ENCODE peak calls at places on chromosomes 3 and 15, in seven cellular contexts. Y, H, X, Z, C, T and F are unnamed samples.

GRCh38 chr3:192819001-192819569 is 91.7 kb upstream of the FGF12 start:
- DNase-seq in Y (peak), H (no peak), X (no peak), Z (peak), C (no peak), T (no peak), F (peak)

GRCh38 chr3:171165986-171166385 is 139.5 kb upstream of the SLC2A2 start:
- DNase-seq in Y (no peak), H (no peak), X (no peak), Z (no peak), C (no peak), T (no peak), F (peak)

GRCh38 chr15:28085489-28086174 is 13.5 kb downstream of the OCA2 start:
- DNase-seq in Y (no peak), H (no peak), X (no peak), Z (no peak), C (no peak), T (no peak), F (no peak)

GRCh38 chr3:42159706-42160472 is 68.7 kb downstream of the TRAK1 start:
- DNase-seq in Y (no peak), H (peak), X (peak), Z (peak), C (peak), T (peak), F (peak)

GRCh38 chr3:122273498-122273897 is 51.5 kb upstream of the CSTA start:
- DNase-seq in Y (no peak), H (no peak), X (no peak), Z (no peak), C (no peak), T (no peak), F (peak)

GRCh38 chr3:103052236-103052830 is 617.5 kb downstream of the ZPLD1 start:
- DNase-seq in Y (no peak), H (no peak), X (no peak), Z (no peak), C (no peak), T (no peak), F (no peak)

GRCh38 chr3:107402214-107402613 is 25.0 kb downstream of the CCDC54 start:
- DNase-seq in Y (no peak), H (no peak), X (no peak), Z (no peak), C (no peak), T (no peak), F (no peak)

GRCh38 chr3:177973241-177973840 is 562.9 kb upstream of the KCNMB2 start:
- DNase-seq in Y (peak), H (no peak), X (no peak), Z (no peak), C (no peak), T (no peak), F (no peak)

GRCh38 chr15:62244762-62245161 is 79.7 kb upstream of the C2CD4B start:
- DNase-seq in Y (no peak), H (no peak), X (no peak), Z (no peak), C (peak), T (no peak), F (no peak)
- TF ChIP-seq CTCF in Y (no peak), H (no peak), X (no peak), Z (no peak), C (no peak), T (no peak), F (no peak)

DNA sequence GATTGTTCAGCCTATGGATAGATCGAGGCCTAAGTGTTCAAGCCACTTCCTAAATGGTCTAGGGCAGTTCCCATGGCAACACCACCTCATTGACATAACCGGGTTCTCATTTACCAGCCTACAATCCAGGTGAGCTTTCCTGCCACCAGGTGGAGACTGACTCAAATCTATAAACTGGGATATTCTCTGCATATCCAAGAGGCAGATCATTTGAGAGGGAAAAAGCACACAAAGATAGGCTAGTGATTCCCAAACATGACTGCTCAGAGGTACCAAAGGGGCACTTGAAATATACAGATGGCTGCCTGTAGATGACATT is 141.3 kb upstream of the PROK2 start:
- DNase-seq in Y (peak), H (peak), X (no peak), Z (no peak), C (peak), T (no peak), F (peak)
- TF ChIP-seq CTCF in Y (peak), H (peak), X (peak), Z (peak), C (peak), T (peak), F (no peak)

GRCh38 chr3:9600597-9600996 is 47.0 kb upstream of the LHFPL4 start:
- DNase-seq in Y (no peak), H (no peak), X (peak), Z (peak), C (peak), T (no peak), F (peak)
- TF ChIP-seq CTCF in Y (no peak), H (no peak), X (no peak), Z (no peak), C (no peak), T (no peak), F (no peak)

GRCh38 chr15:90691369-90691768 is 25.8 kb upstream of the BLM start:
- DNase-seq in Y (no peak), H (no peak), X (peak), Z (no peak), C (no peak), T (no peak), F (no peak)
- TF ChIP-seq CTCF in Y (no peak), H (no peak), X (no peak), Z (no peak), C (no peak), T (no peak), F (no peak)

DNA sequence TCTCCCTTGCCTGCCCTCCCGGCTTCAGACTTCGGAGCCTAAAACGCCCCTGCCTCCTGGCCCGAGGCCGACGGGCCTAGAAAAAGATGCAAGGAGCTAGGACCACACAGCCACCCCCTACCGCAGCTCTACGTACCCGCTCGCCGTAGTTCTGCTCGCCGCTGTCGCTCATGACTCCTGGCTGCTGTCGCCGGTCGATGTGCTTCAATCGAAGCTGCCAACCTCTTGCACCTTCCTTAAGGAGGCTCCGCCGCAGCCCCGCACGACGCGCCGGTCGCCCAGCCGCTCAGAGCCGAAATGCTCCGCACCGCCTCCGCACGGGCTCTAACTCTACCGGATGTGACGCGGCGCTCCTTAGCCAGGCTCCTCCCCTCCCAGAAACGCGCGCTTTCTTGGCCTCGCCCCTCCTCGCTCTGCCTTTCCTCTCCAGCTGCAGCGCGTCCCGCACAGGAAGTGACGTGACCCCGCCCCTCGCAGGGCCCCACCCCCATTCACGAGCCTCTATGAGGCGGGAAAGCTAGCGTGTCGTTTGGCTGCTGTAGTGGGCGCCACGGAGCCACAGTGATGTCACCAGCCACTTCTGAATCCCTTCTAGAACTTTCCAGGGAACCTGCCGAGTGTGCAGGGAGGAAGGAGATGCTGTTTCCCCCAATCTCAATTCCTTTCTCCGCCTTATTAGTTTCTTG is at the start of gene TRA2B:
- DNase-seq in Y (peak), H (peak), X (peak), Z (peak), C (peak), T (peak), F (peak)
- TF ChIP-seq CTCF in Y (peak), H (peak), X (peak), Z (no peak), C (no peak), T (peak), F (peak)

DNA sequence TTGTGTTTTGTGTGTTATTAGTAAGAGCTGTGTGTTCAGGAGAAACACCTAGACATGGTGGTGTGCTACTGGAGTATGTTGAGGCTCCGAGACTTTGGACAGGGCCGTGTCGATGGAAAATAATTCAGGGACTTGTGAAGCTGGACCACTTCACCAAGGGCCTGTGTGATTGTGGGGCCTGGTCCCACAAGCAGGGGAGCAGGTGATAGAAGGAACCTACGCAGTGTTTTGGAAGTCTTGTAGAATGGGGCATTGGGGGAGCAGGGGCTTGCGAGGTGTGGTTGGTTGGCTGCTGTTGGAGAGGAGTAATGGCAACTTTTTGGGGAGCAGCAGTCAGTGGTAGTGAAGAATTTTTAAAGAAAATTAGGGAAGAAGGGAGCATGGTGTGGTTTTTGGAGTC is 48.7 kb downstream of the TRIM71 start:
- DNase-seq in Y (no peak), H (no peak), X (no peak), Z (no peak), C (no peak), T (no peak), F (no peak)
- TF ChIP-seq CTCF in Y (no peak), H (no peak), X (no peak), Z (no peak), C (no peak), T (no peak), F (no peak)

DNA sequence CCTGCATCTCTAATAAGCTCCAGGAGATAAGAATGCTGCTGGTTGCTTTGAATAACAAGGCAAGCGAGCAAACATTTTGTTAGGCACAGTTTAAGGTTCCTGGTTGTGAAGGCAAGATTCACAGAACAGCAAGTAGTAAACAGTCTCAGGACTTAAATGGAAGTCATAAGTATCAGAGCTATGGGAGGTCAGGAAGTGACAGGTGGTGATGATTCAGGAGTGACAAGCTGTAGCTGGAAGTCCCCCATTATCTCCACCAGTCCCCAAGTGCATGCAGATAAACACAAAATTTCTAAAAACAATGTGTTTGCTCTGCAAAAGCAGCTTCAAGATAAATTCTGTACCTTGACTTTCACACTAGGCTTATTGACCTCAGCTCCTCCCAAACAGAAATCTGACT is 3.3 kb downstream of the FETUB start:
- DNase-seq in Y (peak), H (no peak), X (no peak), Z (no peak), C (no peak), T (no peak), F (peak)
- TF ChIP-seq CTCF in Y (no peak), H (no peak), X (no peak), Z (no peak), C (no peak), T (no peak), F (no peak)

GRCh38 chr3:132726341-132726823 is 4.2 kb upstream of the NPHP3 start:
- DNase-seq in Y (peak), H (peak), X (no peak), Z (no peak), C (no peak), T (no peak), F (no peak)

GRCh38 chr3:132723551-132723950 is 1.3 kb upstream of the NPHP3 start:
- DNase-seq in Y (no peak), H (no peak), X (no peak), Z (no peak), C (no peak), T (no peak), F (no peak)

GRCh38 chr3:132722165-132723023 is at the start of gene NPHP3:
- DNase-seq in Y (peak), H (peak), X (peak), Z (peak), C (peak), T (peak), F (peak)

GRCh38 chr3:132723024-132723462 is 834 bp upstream of the NPHP3 start:
- DNase-seq in Y (no peak), H (peak), X (no peak), Z (no peak), C (no peak), T (no peak), F (no peak)

DNA sequence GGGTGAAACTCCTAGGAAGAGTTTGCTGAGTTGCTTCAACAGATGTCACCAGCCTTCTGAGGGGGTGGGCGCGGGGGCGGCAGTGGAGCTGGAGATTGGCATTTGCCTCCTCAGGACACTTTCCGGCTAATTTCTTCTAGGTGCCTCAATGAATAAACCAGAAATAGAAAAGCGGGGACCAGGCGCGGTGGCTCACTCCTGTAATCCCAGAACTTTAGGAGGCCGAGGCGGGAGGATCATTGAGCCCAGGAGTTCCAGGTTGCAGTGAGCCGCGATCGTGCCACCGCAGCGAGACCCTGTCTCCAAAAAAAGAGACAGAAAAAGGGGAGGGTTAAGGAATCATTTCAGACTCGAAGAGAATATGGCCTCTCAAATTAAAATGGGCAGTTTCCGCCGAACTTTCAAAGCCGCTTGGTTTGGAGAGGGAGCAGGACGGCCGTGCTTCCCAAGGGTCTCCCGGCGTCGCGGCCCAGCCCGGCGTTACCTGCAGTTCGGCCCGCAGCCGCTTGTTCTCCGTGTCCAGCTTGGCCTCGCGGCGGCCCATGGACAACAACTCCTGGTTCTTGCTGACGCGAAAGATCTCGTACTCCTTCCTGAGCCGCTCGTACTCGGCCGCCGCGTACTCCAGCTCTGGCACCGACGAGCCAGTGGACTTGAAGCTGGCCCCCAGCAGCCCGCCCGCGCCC is 587 bp downstream of the NPHP3 start:
- DNase-seq in Y (peak), H (no peak), X (peak), Z (peak), C (peak), T (no peak), F (peak)
- TF ChIP-seq CTCF in Y (no peak), H (no peak), X (peak), Z (no peak), C (no peak), T (peak), F (no peak)